ENCODE peak calls at places on chromosomes 13 and 19, in five cellular contexts. C, M, W, L and V are unnamed samples.

GRCh38 chr13:74644239-74644638 is 510.0 kb upstream of the KLF12 start:
- DNase-seq in M (no peak), C (no peak), W (peak; percentile 18), L (no peak), V (no peak)

GRCh38 chr13:44471686-44472085 is 98.1 kb downstream of the SERP2 start:
- DNase-seq in L (no peak), W (no peak), M (no peak), C (no peak), V (no peak)

GRCh38 chr13:99465454-99465853 is 35.8 kb upstream of the TM9SF2 start:
- DNase-seq in L (no peak), W (no peak), C (no peak), M (no peak), V (no peak)

GRCh38 chr19:36771275-36772231 is 1.1 kb downstream of the ZNF850 start:
- DNase-seq in W (peak; percentile 3), L (peak; percentile 56), M (no peak), C (no peak), V (no peak)

GRCh38 chr13:80962855-80963254 is 621.9 kb upstream of the SPRY2 start:
- DNase-seq in L (no peak), C (no peak), W (no peak), M (no peak), V (no peak)

GRCh38 chr19:14507704-14508246 is 10.4 kb downstream of the DNAJB1 start:
- DNase-seq in W (no peak), C (no peak), L (peak; percentile 62), M (no peak), V (no peak)

GRCh38 chr13:99505814-99506269 is 4.6 kb downstream of the TM9SF2 start:
- DNase-seq in W (no peak), M (no peak), C (no peak), L (no peak), V (no peak)

GRCh38 chr19:50300814-50301606 is 28.2 kb downstream of the KCNC3 start:
- DNase-seq in M (no peak), W (peak; percentile 2), L (no peak), C (no peak), V (no peak)

GRCh38 chr19:7739801-7740659 is 7.3 kb downstream of the CD209 start:
- DNase-seq in M (no peak), W (no peak), C (no peak), L (no peak), V (no peak)

GRCh38 chr13:111480503-111480902 is 160.1 kb downstream of the TEX29 start:
- DNase-seq in W (no peak), L (no peak), M (no peak), C (no peak), V (peak; percentile 47)

GRCh38 chr19:44943801-44944249 is 1.8 kb downstream of the APOC4 start:
- DNase-seq in L (peak; percentile 90), W (peak; percentile 27), M (no peak), C (no peak), V (no peak)

GRCh38 chr13:74730556-74731331 is 596.5 kb upstream of the KLF12 start:
- DNase-seq in M (no peak), L (no peak), C (no peak), W (no peak), V (no peak)

GRCh38 chr19:10518444-10519361 is 1.5 kb upstream of the S1PR5 start:
- DNase-seq in M (no peak), W (no peak), C (no peak), L (no peak), V (no peak)

GRCh38 chr13:44819762-44820161 is 169.5 kb downstream of the NUFIP1 start:
- DNase-seq in L (no peak), M (no peak), C (no peak), W (no peak), V (no peak)

GRCh38 chr13:91709180-91709579 is 310.8 kb downstream of the GPC5 start:
- DNase-seq in M (no peak), L (no peak), C (no peak), W (no peak), V (no peak)

GRCh38 chr19:18204394-18205179 is 745 bp upstream of the RAB3A start:
- DNase-seq in W (no peak), C (peak; percentile 65), L (no peak), M (no peak), V (no peak)

GRCh38 chr13:114095486-114095885 is 36.9 kb downstream of the RASA3 start:
- DNase-seq in L (no peak), C (no peak), W (no peak), M (no peak), V (no peak)

GRCh38 chr13:39501711-39502324 is 101.2 kb downstream of the LHFPL6 start:
- DNase-seq in W (no peak), C (no peak), L (no peak), M (no peak), V (no peak)

GRCh38 chr19:4911314-4911713 is 2.0 kb downstream of the UHRF1 start:
- DNase-seq in W (no peak), L (no peak), M (no peak), C (peak; percentile 10), V (no peak)

GRCh38 chr13:28854657-28855056 is 34.5 kb downstream of the MTUS2 start:
- DNase-seq in C (no peak), M (no peak), L (no peak), W (no peak), V (no peak)

GRCh38 chr13:75432045-75432444 is 49.9 kb downstream of the TBC1D4 start:
- DNase-seq in M (no peak), L (no peak), C (no peak), W (no peak), V (no peak)

GRCh38 chr19:5671600-5671999 is 8.7 kb downstream of the MICOS13 start:
- DNase-seq in C (no peak), L (no peak), M (no peak), W (no peak), V (no peak)

GRCh38 chr19:49641688-49642487 is at the start of gene SCAF1:
- DNase-seq in M (peak; percentile 100), W (peak; percentile 99), L (peak; percentile 100), C (peak; percentile 98), V (peak; percentile 100)

GRCh38 chr19:34241513-34242337 is 12.6 kb upstream of the GARRE1 start:
- DNase-seq in C (no peak), L (peak; percentile 83), M (no peak), W (no peak), V (peak; percentile 75)

GRCh38 chr13:33490461-33491327 is 205.1 kb upstream of the STARD13 start:
- DNase-seq in C (no peak), W (no peak), L (no peak), M (no peak), V (no peak)

GRCh38 chr19:1468274-1469199 is 10.5 kb downstream of the C19orf25 start:
- DNase-seq in M (no peak), L (no peak), W (no peak), C (no peak), V (no peak)

GRCh38 chr13:98246538-98247172 is 69.6 kb upstream of the RNF113B start:
- DNase-seq in W (no peak), M (no peak), C (no peak), L (no peak), V (no peak)

GRCh38 chr19:1624458-1624857 is 19.2 kb upstream of the UQCR11 start:
- DNase-seq in M (peak; percentile 67), C (peak; percentile 6), W (no peak), L (peak; percentile 74), V (no peak)

GRCh38 chr13:19591864-19592263 is 30.5 kb upstream of the TPTE2 start:
- DNase-seq in M (no peak), L (no peak), W (no peak), C (no peak), V (no peak)

GRCh38 chr19:52992109-52993004 is 21.4 kb upstream of the ERVV-1 start:
- DNase-seq in L (no peak), C (no peak), M (no peak), W (no peak), V (no peak)

GRCh38 chr13:46675016-46675415 is 121.9 kb downstream of the ESD start:
- DNase-seq in L (no peak), W (no peak), C (no peak), M (no peak), V (no peak)

GRCh38 chr19:1522061-1522460 is 1.8 kb upstream of the PLK5 start:
- DNase-seq in W (no peak), C (no peak), L (no peak), M (no peak), V (no peak)

GRCh38 chr19:16062789-16063188 is 13.5 kb upstream of the TPM4 start:
- DNase-seq in W (no peak), L (peak; percentile 75), C (no peak), M (no peak), V (no peak)

GRCh38 chr19:58021541-58022282 is 12.1 kb upstream of the ZSCAN1 start:
- DNase-seq in C (peak; percentile 58), L (no peak), W (no peak), M (peak; percentile 74), V (no peak)

GRCh38 chr13:111917901-111918300 is 149.0 kb upstream of the SOX1 start:
- DNase-seq in M (no peak), W (no peak), C (no peak), L (no peak), V (no peak)